ENCODE peak calls at places on chromosomes 7 and 10, in seven cellular contexts. H is vagina; V is HT1080; Z is activated CD4-positive, alpha-beta memory T cell treated with anti-CD3 and anti-CD28 coated beads for 36 hours; U is GM12878; C is GM13977; B is CD8-positive, alpha-beta memory T cell. I is an unnamed sample.

GRCh38 chr10:112957589-112958202 is 7.6 kb downstream of the TCF7L2 start:
- DNase-seq in H (no peak), V (peak; percentile 28), Z (no peak), U (no peak), C (no peak), B (no peak), I (no peak)

GRCh38 chr10:73644015-73644743 is 2.9 kb upstream of the MYOZ1 start:
- DNase-seq in H (no peak), V (peak; percentile 63), Z (peak; percentile 59), U (peak; percentile 53), C (peak; percentile 77), B (peak; percentile 54), I (peak; percentile 58)

GRCh38 chr7:140485463-140486265 is 6.4 kb upstream of the MKRN1 start:
- DNase-seq in H (no peak), V (peak; percentile 9), Z (no peak), U (no peak), C (no peak), B (no peak), I (no peak)

GRCh38 chr10:101236376-101237079 is 7.3 kb upstream of the LBX1 start:
- DNase-seq in H (no peak), V (no peak), Z (no peak), U (no peak), C (no peak), B (no peak), I (no peak)

GRCh38 chr10:78169214-78169613 is 135.6 kb downstream of the RPS24 start:
- DNase-seq in H (no peak), V (no peak), Z (no peak), U (no peak), C (no peak), B (no peak), I (no peak)

GRCh38 chr10:74145133-74145532 is 5.5 kb downstream of the AP3M1 start:
- DNase-seq in H (no peak), V (peak; percentile 21), Z (no peak), U (no peak), C (no peak), B (no peak), I (no peak)

GRCh38 chr7:70640266-70640833 is 491.6 kb upstream of the GALNT17 start:
- DNase-seq in H (no peak), V (peak; percentile 37), Z (no peak), U (no peak), C (no peak), B (no peak), I (no peak)

GRCh38 chr7:7816084-7816483 is 97.7 kb upstream of the RPA3 start:
- DNase-seq in H (no peak), V (no peak), Z (no peak), U (peak; percentile 85), C (peak; percentile 17), B (peak; percentile 39), I (no peak)

GRCh38 chr7:34991938-34992840 is 45.1 kb downstream of the DPY19L1 start:
- DNase-seq in H (no peak), V (peak; percentile 88), Z (peak; percentile 81), U (peak; percentile 23), C (no peak), B (peak; percentile 36), I (peak; percentile 39)

GRCh38 chr10:125375210-125375609 is 214.8 kb upstream of the CTBP2 start:
- DNase-seq in H (no peak), V (peak; percentile 23), Z (no peak), U (no peak), C (no peak), B (no peak), I (peak; percentile 29)

GRCh38 chr10:6180480-6181110 is 22.1 kb upstream of the PFKFB3 start:
- DNase-seq in H (no peak), V (no peak), Z (no peak), U (no peak), C (no peak), B (no peak), I (no peak)

GRCh38 chr10:391304-391703 is 256.0 kb downstream of the ZMYND11 start:
- DNase-seq in H (no peak), V (no peak), Z (no peak), U (no peak), C (no peak), B (no peak), I (no peak)

GRCh38 chr7:30474485-30474884 is 4.1 kb downstream of the NOD1 start:
- DNase-seq in H (no peak), V (no peak), Z (no peak), U (no peak), C (no peak), B (no peak), I (no peak)

GRCh38 chr10:25696013-25696708 is 237.9 kb upstream of the MYO3A start:
- DNase-seq in H (no peak), V (no peak), Z (no peak), U (no peak), C (no peak), B (no peak), I (no peak)

GRCh38 chr10:80437227-80437626 is 16.9 kb upstream of the TSPAN14 start:
- DNase-seq in H (no peak), V (no peak), Z (no peak), U (no peak), C (no peak), B (no peak), I (no peak)

GRCh38 chr7:14936530-14936929 is 34.0 kb upstream of the DGKB start:
- DNase-seq in H (no peak), V (no peak), Z (no peak), U (no peak), C (no peak), B (no peak), I (no peak)

GRCh38 chr7:47191316-47191715 is 390.6 kb downstream of the TNS3 start:
- DNase-seq in H (no peak), V (no peak), Z (no peak), U (no peak), C (no peak), B (no peak), I (no peak)

GRCh38 chr10:15515207-15515606 is 144.1 kb upstream of the FAM171A1 start:
- DNase-seq in H (no peak), V (no peak), Z (no peak), U (no peak), C (no peak), B (no peak), I (no peak)